ENCODE peak calls at places on chromosome 16, in eight cellular contexts. One of them, this sample, is unnamed.
A peak's percentile ranks its signal among the peaks of the same experiment; 100 is the strongest.

GRCh38 chr16:58628845-58629680 is 563 bp downstream of the CNOT1 start:
- DNase-seq in spleen: peak; percentile 94
- DNase-seq in lower lobe of right lung: peak; percentile 79
- DNase-seq in lower leg skin: peak; percentile 92
- DNase-seq in epithelial cell of esophagus: peak; percentile 54
- DNase-seq in esophagus squamous epithelium: no peak
- DNase-seq in prostate gland: peak; percentile 54
- DNase-seq in cardiac muscle cell: peak; percentile 11
- DNase-seq in this sample: peak; percentile 11

GRCh38 chr16:25060920-25061319 is 45.8 kb upstream of the ARHGAP17 start:
- DNase-seq in lower leg skin: no peak
- DNase-seq in spleen: no peak
- DNase-seq in cardiac muscle cell: peak; percentile 93
- DNase-seq in lower lobe of right lung: no peak
- DNase-seq in prostate gland: no peak
- DNase-seq in esophagus squamous epithelium: no peak
- DNase-seq in epithelial cell of esophagus: no peak
- DNase-seq in this sample: peak; percentile 88

GRCh38 chr16:10637337-10638037 is 57.1 kb upstream of the EMP2 start:
- DNase-seq in spleen: no peak
- DNase-seq in prostate gland: no peak
- DNase-seq in esophagus squamous epithelium: no peak
- DNase-seq in lower leg skin: no peak
- DNase-seq in cardiac muscle cell: no peak
- DNase-seq in epithelial cell of esophagus: no peak
- DNase-seq in lower lobe of right lung: no peak
- DNase-seq in this sample: no peak

GRCh38 chr16:74743668-74744299 is 30.8 kb downstream of the FA2H start:
- DNase-seq in spleen: peak; percentile 36
- DNase-seq in esophagus squamous epithelium: no peak
- DNase-seq in epithelial cell of esophagus: peak; percentile 99
- DNase-seq in cardiac muscle cell: peak; percentile 20
- DNase-seq in prostate gland: peak; percentile 88
- DNase-seq in lower lobe of right lung: peak; percentile 81
- DNase-seq in lower leg skin: peak; percentile 91
- DNase-seq in this sample: peak; percentile 38

GRCh38 chr16:22683258-22683657 is 130.7 kb upstream of the HS3ST2 start:
- DNase-seq in cardiac muscle cell: no peak
- DNase-seq in lower lobe of right lung: no peak
- DNase-seq in prostate gland: no peak
- DNase-seq in lower leg skin: peak; percentile 61
- DNase-seq in esophagus squamous epithelium: no peak
- DNase-seq in spleen: no peak
- DNase-seq in epithelial cell of esophagus: no peak
- DNase-seq in this sample: no peak

GRCh38 chr16:22161999-22162657 is at the start of gene SDR42E2:
- DNase-seq in lower lobe of right lung: no peak
- DNase-seq in lower leg skin: no peak
- DNase-seq in cardiac muscle cell: no peak
- DNase-seq in prostate gland: no peak
- DNase-seq in epithelial cell of esophagus: peak; percentile 43
- DNase-seq in esophagus squamous epithelium: no peak
- DNase-seq in spleen: no peak
- DNase-seq in this sample: no peak

GRCh38 chr16:60727856-60728255 is 1308.4 kb downstream of the CDH8 start:
- DNase-seq in spleen: no peak
- DNase-seq in cardiac muscle cell: no peak
- DNase-seq in esophagus squamous epithelium: no peak
- DNase-seq in lower leg skin: no peak
- DNase-seq in prostate gland: no peak
- DNase-seq in lower lobe of right lung: no peak
- DNase-seq in epithelial cell of esophagus: no peak
- DNase-seq in this sample: no peak

GRCh38 chr16:65372171-65372570 is 250.3 kb upstream of the CDH11 start:
- DNase-seq in esophagus squamous epithelium: no peak
- DNase-seq in epithelial cell of esophagus: peak; percentile 31
- DNase-seq in lower lobe of right lung: no peak
- DNase-seq in spleen: no peak
- DNase-seq in prostate gland: no peak
- DNase-seq in lower leg skin: no peak
- DNase-seq in cardiac muscle cell: no peak
- DNase-seq in this sample: no peak

GRCh38 chr16:87705780-87706277 is 60.0 kb downstream of the KLHDC4 start:
- DNase-seq in epithelial cell of esophagus: no peak
- DNase-seq in lower lobe of right lung: peak; percentile 61
- DNase-seq in cardiac muscle cell: no peak
- DNase-seq in spleen: no peak
- DNase-seq in prostate gland: no peak
- DNase-seq in esophagus squamous epithelium: no peak
- DNase-seq in lower leg skin: no peak
- DNase-seq in this sample: no peak

GRCh38 chr16:78775161-78775561 is 675.7 kb downstream of the WWOX start:
- DNase-seq in esophagus squamous epithelium: no peak
- DNase-seq in lower lobe of right lung: no peak
- DNase-seq in spleen: no peak
- DNase-seq in prostate gland: no peak
- DNase-seq in epithelial cell of esophagus: no peak
- DNase-seq in lower leg skin: no peak
- DNase-seq in cardiac muscle cell: no peak
- DNase-seq in this sample: no peak

GRCh38 chr16:78705694-78706093 is 606.2 kb downstream of the WWOX start:
- DNase-seq in epithelial cell of esophagus: peak; percentile 93
- DNase-seq in spleen: no peak
- DNase-seq in esophagus squamous epithelium: no peak
- DNase-seq in cardiac muscle cell: peak; percentile 15
- DNase-seq in lower lobe of right lung: no peak
- DNase-seq in lower leg skin: no peak
- DNase-seq in prostate gland: no peak
- DNase-seq in this sample: no peak

GRCh38 chr16:83400234-83400633 is 407.5 kb upstream of the HSBP1 start:
- DNase-seq in esophagus squamous epithelium: no peak
- DNase-seq in lower leg skin: no peak
- DNase-seq in spleen: no peak
- DNase-seq in cardiac muscle cell: peak; percentile 12
- DNase-seq in lower lobe of right lung: no peak
- DNase-seq in prostate gland: no peak
- DNase-seq in epithelial cell of esophagus: peak; percentile 36
- DNase-seq in this sample: no peak

GRCh38 chr16:9138731-9139501 is 47.5 kb downstream of the HAPSTR1 start:
- DNase-seq in spleen: peak; percentile 92
- DNase-seq in prostate gland: peak; percentile 32
- DNase-seq in epithelial cell of esophagus: peak; percentile 61
- DNase-seq in lower lobe of right lung: peak; percentile 81
- DNase-seq in cardiac muscle cell: peak; percentile 73
- DNase-seq in esophagus squamous epithelium: no peak
- DNase-seq in lower leg skin: peak; percentile 88
- DNase-seq in this sample: peak; percentile 70

GRCh38 chr16:65884018-65884417 is 482.5 kb upstream of the CDH5 start:
- DNase-seq in prostate gland: no peak
- DNase-seq in lower leg skin: no peak
- DNase-seq in epithelial cell of esophagus: peak; percentile 87
- DNase-seq in cardiac muscle cell: no peak
- DNase-seq in spleen: no peak
- DNase-seq in esophagus squamous epithelium: no peak
- DNase-seq in lower lobe of right lung: no peak
- DNase-seq in this sample: no peak

GRCh38 chr16:24875466-24875865 is 29.7 kb downstream of the SLC5A11 start:
- DNase-seq in epithelial cell of esophagus: no peak
- DNase-seq in prostate gland: no peak
- DNase-seq in spleen: no peak
- DNase-seq in lower leg skin: peak; percentile 61
- DNase-seq in cardiac muscle cell: no peak
- DNase-seq in lower lobe of right lung: no peak
- DNase-seq in esophagus squamous epithelium: no peak
- DNase-seq in this sample: no peak

GRCh38 chr16:81581107-81581506 is 136.5 kb downstream of the CMIP start:
- DNase-seq in lower leg skin: peak; percentile 83
- DNase-seq in epithelial cell of esophagus: peak; percentile 100
- DNase-seq in spleen: no peak
- DNase-seq in cardiac muscle cell: no peak
- DNase-seq in prostate gland: peak; percentile 93
- DNase-seq in lower lobe of right lung: peak; percentile 59
- DNase-seq in esophagus squamous epithelium: no peak
- DNase-seq in this sample: no peak

GRCh38 chr16:3577302-3577752 is at the start of gene NLRC3:
- DNase-seq in epithelial cell of esophagus: no peak
- DNase-seq in lower lobe of right lung: no peak
- DNase-seq in cardiac muscle cell: no peak
- DNase-seq in spleen: peak; percentile 84
- DNase-seq in esophagus squamous epithelium: no peak
- DNase-seq in prostate gland: no peak
- DNase-seq in lower leg skin: no peak
- DNase-seq in this sample: no peak

GRCh38 chr16:23302045-23302956 is at the start of gene SCNN1B:
- DNase-seq in prostate gland: peak; percentile 46
- DNase-seq in esophagus squamous epithelium: no peak
- DNase-seq in cardiac muscle cell: no peak
- DNase-seq in lower lobe of right lung: peak; percentile 70
- DNase-seq in lower leg skin: no peak
- DNase-seq in spleen: no peak
- DNase-seq in epithelial cell of esophagus: no peak
- DNase-seq in this sample: no peak

GRCh38 chr16:1690810-1691209 is 12.7 kb downstream of the JPT2 start:
- DNase-seq in esophagus squamous epithelium: no peak
- DNase-seq in lower leg skin: no peak
- DNase-seq in lower lobe of right lung: no peak
- DNase-seq in epithelial cell of esophagus: no peak
- DNase-seq in prostate gland: no peak
- DNase-seq in cardiac muscle cell: no peak
- DNase-seq in spleen: no peak
- DNase-seq in this sample: no peak

GRCh38 chr16:1689853-1690252 is 11.8 kb downstream of the JPT2 start:
- DNase-seq in esophagus squamous epithelium: no peak
- DNase-seq in lower lobe of right lung: no peak
- DNase-seq in prostate gland: no peak
- DNase-seq in epithelial cell of esophagus: no peak
- DNase-seq in lower leg skin: no peak
- DNase-seq in spleen: peak; percentile 43
- DNase-seq in cardiac muscle cell: no peak
- DNase-seq in this sample: no peak

GRCh38 chr16:1691956-1692355 is 13.9 kb downstream of the JPT2 start:
- DNase-seq in prostate gland: no peak
- DNase-seq in lower leg skin: no peak
- DNase-seq in esophagus squamous epithelium: no peak
- DNase-seq in spleen: no peak
- DNase-seq in epithelial cell of esophagus: peak; percentile 94
- DNase-seq in lower lobe of right lung: no peak
- DNase-seq in cardiac muscle cell: peak; percentile 64
- DNase-seq in this sample: peak; percentile 93

GRCh38 chr16:1688807-1689560 is 10.9 kb downstream of the JPT2 start:
- DNase-seq in spleen: peak; percentile 23
- DNase-seq in lower leg skin: no peak
- DNase-seq in lower lobe of right lung: peak; percentile 71
- DNase-seq in epithelial cell of esophagus: peak; percentile 95
- DNase-seq in prostate gland: peak; percentile 81
- DNase-seq in esophagus squamous epithelium: no peak
- DNase-seq in cardiac muscle cell: peak; percentile 58
- DNase-seq in this sample: peak; percentile 57

GRCh38 chr16:1691276-1691675 is 13.2 kb downstream of the JPT2 start:
- DNase-seq in prostate gland: no peak
- DNase-seq in lower leg skin: no peak
- DNase-seq in spleen: no peak
- DNase-seq in esophagus squamous epithelium: no peak
- DNase-seq in lower lobe of right lung: no peak
- DNase-seq in epithelial cell of esophagus: peak; percentile 81
- DNase-seq in cardiac muscle cell: peak; percentile 26
- DNase-seq in this sample: peak; percentile 62
- H3K4me3 ChIP-seq in prostate gland: no peak overlapping the region
- H3K4me3 ChIP-seq in lower leg skin: no peak overlapping the region
- H3K4me3 ChIP-seq in spleen: no peak overlapping the region
- H3K4me3 ChIP-seq in esophagus squamous epithelium: no peak overlapping the region
- H3K4me3 ChIP-seq in lower lobe of right lung: no peak overlapping the region
- H3K4me3 ChIP-seq in epithelial cell of esophagus: no peak overlapping the region
- H3K4me3 ChIP-seq in cardiac muscle cell: no peak overlapping the region
- H3K4me3 ChIP-seq in this sample: no peak overlapping the region

GRCh38 chr16:47660540-47660939 is 199.4 kb downstream of the PHKB start:
- DNase-seq in spleen: no peak
- DNase-seq in esophagus squamous epithelium: no peak
- DNase-seq in epithelial cell of esophagus: no peak
- DNase-seq in prostate gland: no peak
- DNase-seq in lower leg skin: no peak
- DNase-seq in lower lobe of right lung: no peak
- DNase-seq in cardiac muscle cell: no peak
- DNase-seq in this sample: no peak
- TF ChIP-seq CTCF in spleen: no peak
- TF ChIP-seq CTCF in esophagus squamous epithelium: no peak
- TF ChIP-seq CTCF in epithelial cell of esophagus: no peak
- TF ChIP-seq CTCF in prostate gland: no peak
- TF ChIP-seq CTCF in lower leg skin: no peak
- TF ChIP-seq CTCF in lower lobe of right lung: no peak
- TF ChIP-seq CTCF in cardiac muscle cell: no peak
- TF ChIP-seq CTCF in this sample: no peak

DNA sequence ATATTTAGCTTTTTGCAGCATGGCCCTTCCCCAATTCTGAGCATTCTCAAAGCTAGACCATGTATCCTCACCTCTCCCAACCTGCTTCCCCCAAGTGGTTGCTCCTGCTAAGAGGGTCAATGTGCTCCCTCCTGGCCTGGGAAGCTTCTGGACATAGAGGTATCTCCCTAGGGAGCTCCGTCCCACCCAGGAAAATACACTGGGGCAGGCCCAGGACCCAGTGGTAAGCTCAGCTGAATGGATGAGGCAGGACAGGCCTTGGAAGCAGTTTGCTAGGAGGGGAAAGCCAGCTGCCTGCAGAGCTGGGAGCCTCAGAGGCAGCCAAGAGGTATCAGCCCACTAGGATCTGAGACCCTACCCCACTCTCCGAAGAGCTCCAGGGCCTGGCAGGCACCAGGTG is 1721.6 kb downstream of the TP53TG3F start:
- DNase-seq in spleen: no peak
- DNase-seq in prostate gland: no peak
- DNase-seq in cardiac muscle cell: no peak
- DNase-seq in esophagus squamous epithelium: no peak
- DNase-seq in lower leg skin: peak; percentile 71
- DNase-seq in epithelial cell of esophagus: no peak
- DNase-seq in lower lobe of right lung: no peak
- DNase-seq in this sample: no peak
- H3K4me3 ChIP-seq in spleen: no peak overlapping the region
- H3K4me3 ChIP-seq in prostate gland: no peak overlapping the region
- H3K4me3 ChIP-seq in cardiac muscle cell: no peak overlapping the region
- H3K4me3 ChIP-seq in esophagus squamous epithelium: no peak overlapping the region
- H3K4me3 ChIP-seq in lower leg skin: no peak overlapping the region
- H3K4me3 ChIP-seq in epithelial cell of esophagus: no peak overlapping the region
- H3K4me3 ChIP-seq in lower lobe of right lung: no peak overlapping the region
- H3K4me3 ChIP-seq in this sample: no peak overlapping the region

GRCh38 chr16:20784204-20784603 is 20.4 kb downstream of the ACSM3 start:
- DNase-seq in epithelial cell of esophagus: no peak
- DNase-seq in lower leg skin: no peak
- DNase-seq in cardiac muscle cell: no peak
- DNase-seq in prostate gland: no peak
- DNase-seq in lower lobe of right lung: no peak
- DNase-seq in spleen: no peak
- DNase-seq in esophagus squamous epithelium: no peak
- DNase-seq in this sample: no peak

DNA sequence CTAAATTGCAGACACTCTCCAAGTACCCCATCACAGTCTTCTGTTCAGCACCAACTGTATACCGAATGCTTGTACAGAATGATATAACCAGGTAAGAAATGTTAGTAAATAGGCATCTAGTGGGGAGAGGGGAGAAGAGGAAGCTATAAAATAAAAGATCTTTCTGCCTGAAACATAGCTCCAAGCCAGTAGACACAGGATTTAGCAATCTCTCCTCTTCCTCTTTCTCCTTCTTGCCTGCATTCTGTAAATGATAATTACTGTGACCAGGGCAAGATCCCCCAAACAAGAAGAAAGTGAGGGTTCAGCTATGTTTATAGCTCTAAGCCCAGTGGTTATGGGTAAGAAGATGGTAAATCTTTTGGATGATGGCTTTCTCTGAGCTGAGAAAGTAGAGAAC is 17.9 kb downstream of the ACSM3 start:
- DNase-seq in prostate gland: no peak
- DNase-seq in lower leg skin: no peak
- DNase-seq in epithelial cell of esophagus: no peak
- DNase-seq in spleen: no peak
- DNase-seq in cardiac muscle cell: no peak
- DNase-seq in lower lobe of right lung: no peak
- DNase-seq in esophagus squamous epithelium: no peak
- DNase-seq in this sample: no peak
- TF ChIP-seq CTCF in prostate gland: no peak
- TF ChIP-seq CTCF in lower leg skin: no peak
- TF ChIP-seq CTCF in epithelial cell of esophagus: no peak
- TF ChIP-seq CTCF in spleen: no peak
- TF ChIP-seq CTCF in cardiac muscle cell: no peak
- TF ChIP-seq CTCF in lower lobe of right lung: no peak
- TF ChIP-seq CTCF in esophagus squamous epithelium: no peak
- TF ChIP-seq CTCF in this sample: no peak